ENCODE peak calls at places on chromosomes 16 and 17, in four cellular contexts. P, Y, O and E are unnamed samples.

GRCh38 chr16:6753553-6753952 is 579.1 kb upstream of the RBFOX1 start:
- DNase-seq in P (no peak), Y (no peak), O (no peak), E (no peak)

GRCh38 chr16:51157698-51158097 is 6.6 kb upstream of the SALL1 start:
- DNase-seq in Y (no peak), P (no peak), O (no peak), E (no peak)

GRCh38 chr17:7435676-7436555 is 681 bp downstream of the TMEM102 start:
- DNase-seq in P (no peak), Y (peak; percentile 52), O (no peak), E (peak; percentile 57)

GRCh38 chr16:65663774-65664173 is 541.9 kb upstream of the CDH11 start:
- DNase-seq in O (no peak), Y (no peak), P (no peak), E (no peak)

GRCh38 chr17:2259769-2260536 is 43.6 kb downstream of the SMG6 start:
- DNase-seq in Y (no peak), O (no peak), P (peak; percentile 85), E (no peak)

GRCh38 chr17:50638851-50639767 is 4.4 kb downstream of the ABCC3 start:
- DNase-seq in P (no peak), O (peak; percentile 58), Y (no peak), E (peak; percentile 81)

GRCh38 chr17:34201225-34201624 is 53.9 kb upstream of the CCL2 start:
- DNase-seq in Y (no peak), P (no peak), O (no peak), E (no peak)

GRCh38 chr16:84970447-84971127 is 40.7 kb downstream of the ZDHHC7 start:
- DNase-seq in Y (peak; percentile 86), O (peak; percentile 73), P (peak; percentile 27), E (peak; percentile 85)

GRCh38 chr16:53055603-53056527 is 1.1 kb downstream of the CHD9 start:
- DNase-seq in Y (peak; percentile 65), P (no peak), O (peak; percentile 70), E (peak; percentile 43)

GRCh38 chr17:2928294-2928890 is 132.2 kb downstream of the RAP1GAP2 start:
- DNase-seq in P (no peak), O (no peak), Y (no peak), E (peak; percentile 73)

GRCh38 chr16:23317266-23317661 is 15.2 kb downstream of the SCNN1B start:
- DNase-seq in Y (no peak), P (no peak), O (no peak), E (no peak)

GRCh38 chr17:80323982-80324381 is 63.3 kb downstream of the RNF213 start:
- DNase-seq in O (no peak), P (no peak), Y (no peak), E (no peak)

GRCh38 chr17:4635823-4636375 is 5.6 kb downstream of the ALOX15 start:
- DNase-seq in O (no peak), P (peak; percentile 64), Y (no peak), E (no peak)

GRCh38 chr17:1229354-1229890 is 40.8 kb upstream of the BHLHA9 start:
- DNase-seq in O (no peak), Y (peak; percentile 53), P (no peak), E (peak; percentile 75)

GRCh38 chr16:86167061-86167460 is 268.1 kb downstream of the IRF8 start:
- DNase-seq in Y (no peak), P (no peak), O (no peak), E (no peak)
- TF ChIP-seq FOXM1 in Y (no peak), P (no peak), O (no peak), E (no peak)

GRCh38 chr17:60615840-60616239 is 15.8 kb downstream of the PPM1D start:
- DNase-seq in O (no peak), Y (no peak), P (no peak), E (no peak)

GRCh38 chr17:60615108-60615507 is 15.1 kb downstream of the PPM1D start:
- DNase-seq in O (no peak), Y (no peak), P (no peak), E (no peak)

GRCh38 chr17:60613325-60613724 is 13.3 kb downstream of the PPM1D start:
- DNase-seq in O (no peak), Y (no peak), P (no peak), E (no peak)

GRCh38 chr17:60606036-60606435 is 6.0 kb downstream of the PPM1D start:
- DNase-seq in Y (no peak), O (no peak), P (no peak), E (no peak)

DNA sequence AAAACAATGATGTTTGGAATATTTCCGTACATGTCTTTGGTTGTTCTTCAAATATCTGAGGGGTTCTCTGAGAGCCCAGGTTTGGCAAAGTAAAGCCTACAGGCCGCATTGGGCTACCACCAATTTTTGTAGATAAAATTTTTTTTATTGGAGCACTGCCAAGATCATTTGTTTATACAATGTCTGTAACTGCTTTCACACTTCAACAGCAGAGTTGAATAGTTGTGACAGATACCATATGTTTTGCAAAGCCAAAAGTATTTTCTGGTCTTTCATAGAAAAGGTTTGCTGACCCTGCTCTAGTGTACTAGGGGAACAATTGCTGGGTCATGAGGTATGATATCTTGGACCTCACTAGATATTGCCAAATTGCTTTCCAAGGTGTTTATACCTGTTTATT is 10.5 kb downstream of the PPM1D start:
- DNase-seq in O (no peak), Y (no peak), P (no peak), E (no peak)
- TF ChIP-seq GABPA in O (no peak), Y (no peak), P (no peak), E (no peak)

DNA sequence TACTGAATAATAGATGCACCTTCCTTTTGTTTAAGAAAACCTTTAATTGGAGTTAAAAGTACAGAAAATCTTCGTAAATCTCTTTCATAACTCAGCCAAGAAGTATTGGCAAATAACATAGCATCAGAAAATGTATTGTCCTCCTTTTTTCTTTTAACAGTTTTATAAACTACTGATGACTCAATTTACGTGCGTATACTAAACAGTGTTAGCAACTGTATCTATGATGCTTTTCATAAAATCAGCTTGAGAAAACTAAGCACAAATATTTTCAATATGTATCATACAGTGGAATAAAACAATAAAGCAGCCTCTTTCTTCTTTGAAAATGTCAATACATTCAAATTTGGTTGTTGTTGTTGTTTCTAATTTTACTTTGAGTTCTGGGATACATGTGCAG is 88.6 kb downstream of the STXBP4 start:
- DNase-seq in Y (no peak), O (no peak), P (no peak), E (no peak)
- TF ChIP-seq RFX5 in Y (no peak), O (no peak), P (no peak), E (no peak)

GRCh38 chr17:27206447-27206846 is 87.5 kb upstream of the WSB1 start:
- DNase-seq in O (peak; percentile 8), Y (peak; percentile 20), P (no peak), E (no peak)
- TF ChIP-seq FOXM1 in O (no peak), Y (no peak), P (no peak), E (no peak)